ENCODE peak calls at places on chromosomes 12 and 14, in nine cellular contexts. One of them, this sample, is unnamed.

GRCh38 chr12:119432935-119433334 is 98.4 kb downstream of the CCDC60 start:
- DNase-seq in stomach: no peak
- DNase-seq in suprapubic skin: no peak
- DNase-seq in spleen: no peak
- DNase-seq in sigmoid colon: no peak
- DNase-seq in transverse colon: no peak
- DNase-seq in HCT116: no peak
- DNase-seq in GM12878: no peak
- DNase-seq in vagina: no peak
- DNase-seq in this sample: no peak

GRCh38 chr14:53306267-53306721 is 153.2 kb upstream of the DDHD1 start:
- DNase-seq in suprapubic skin: no peak
- DNase-seq in vagina: no peak
- DNase-seq in spleen: no peak
- DNase-seq in stomach: peak
- DNase-seq in sigmoid colon: peak
- DNase-seq in transverse colon: peak
- DNase-seq in GM12878: no peak
- DNase-seq in HCT116: peak
- DNase-seq in this sample: peak

GRCh38 chr12:31238764-31239387 is 87.1 kb downstream of the SINHCAF start:
- DNase-seq in spleen: no peak
- DNase-seq in suprapubic skin: no peak
- DNase-seq in GM12878: peak
- DNase-seq in vagina: no peak
- DNase-seq in transverse colon: peak
- DNase-seq in HCT116: peak
- DNase-seq in stomach: peak
- DNase-seq in sigmoid colon: no peak
- DNase-seq in this sample: peak

GRCh38 chr14:80629606-80630005 is 311.9 kb downstream of the CEP128 start:
- DNase-seq in spleen: no peak
- DNase-seq in suprapubic skin: no peak
- DNase-seq in HCT116: no peak
- DNase-seq in transverse colon: no peak
- DNase-seq in vagina: no peak
- DNase-seq in sigmoid colon: no peak
- DNase-seq in stomach: no peak
- DNase-seq in GM12878: no peak
- DNase-seq in this sample: no peak

GRCh38 chr12:130619378-130619970 is 96.6 kb downstream of the RIMBP2 start:
- DNase-seq in spleen: no peak
- DNase-seq in transverse colon: no peak
- DNase-seq in HCT116: no peak
- DNase-seq in suprapubic skin: no peak
- DNase-seq in vagina: no peak
- DNase-seq in stomach: no peak
- DNase-seq in sigmoid colon: peak
- DNase-seq in GM12878: no peak
- DNase-seq in this sample: no peak

GRCh38 chr12:57479376-57480115 is at the start of gene ARHGAP9:
- DNase-seq in GM12878: peak
- DNase-seq in transverse colon: no peak
- DNase-seq in suprapubic skin: no peak
- DNase-seq in vagina: no peak
- DNase-seq in sigmoid colon: no peak
- DNase-seq in HCT116: no peak
- DNase-seq in spleen: peak
- DNase-seq in stomach: no peak
- DNase-seq in this sample: no peak

GRCh38 chr12:61854902-61855301 is 405.3 kb upstream of the USP15 start:
- DNase-seq in vagina: no peak
- DNase-seq in GM12878: no peak
- DNase-seq in suprapubic skin: no peak
- DNase-seq in stomach: no peak
- DNase-seq in spleen: no peak
- DNase-seq in HCT116: no peak
- DNase-seq in transverse colon: no peak
- DNase-seq in sigmoid colon: no peak
- DNase-seq in this sample: no peak

GRCh38 chr12:45416161-45416560 is 200.3 kb downstream of the ANO6 start:
- DNase-seq in GM12878: no peak
- DNase-seq in spleen: no peak
- DNase-seq in HCT116: no peak
- DNase-seq in suprapubic skin: no peak
- DNase-seq in sigmoid colon: no peak
- DNase-seq in vagina: no peak
- DNase-seq in transverse colon: no peak
- DNase-seq in stomach: no peak
- DNase-seq in this sample: no peak

GRCh38 chr14:36847366-36847765 is 185.7 kb downstream of the PAX9 start:
- DNase-seq in sigmoid colon: no peak
- DNase-seq in GM12878: no peak
- DNase-seq in HCT116: no peak
- DNase-seq in suprapubic skin: no peak
- DNase-seq in transverse colon: no peak
- DNase-seq in spleen: no peak
- DNase-seq in stomach: no peak
- DNase-seq in vagina: no peak
- DNase-seq in this sample: no peak

GRCh38 chr14:29548948-29549370 is 378.7 kb downstream of the PRKD1 start:
- DNase-seq in GM12878: peak
- DNase-seq in suprapubic skin: no peak
- DNase-seq in HCT116: peak
- DNase-seq in spleen: no peak
- DNase-seq in sigmoid colon: no peak
- DNase-seq in vagina: no peak
- DNase-seq in stomach: no peak
- DNase-seq in transverse colon: no peak
- DNase-seq in this sample: no peak

GRCh38 chr12:24728366-24728765 is 220.5 kb downstream of the BCAT1 start:
- DNase-seq in transverse colon: no peak
- DNase-seq in sigmoid colon: no peak
- DNase-seq in suprapubic skin: no peak
- DNase-seq in stomach: no peak
- DNase-seq in vagina: no peak
- DNase-seq in HCT116: no peak
- DNase-seq in spleen: no peak
- DNase-seq in GM12878: no peak
- DNase-seq in this sample: no peak

GRCh38 chr14:85963486-85963885 is 433.5 kb downstream of the FLRT2 start:
- DNase-seq in sigmoid colon: no peak
- DNase-seq in stomach: no peak
- DNase-seq in GM12878: no peak
- DNase-seq in spleen: no peak
- DNase-seq in suprapubic skin: no peak
- DNase-seq in transverse colon: no peak
- DNase-seq in vagina: no peak
- DNase-seq in HCT116: no peak
- DNase-seq in this sample: no peak

GRCh38 chr12:131436922-131437705 is 273.8 kb upstream of the SFSWAP start:
- DNase-seq in HCT116: no peak
- DNase-seq in suprapubic skin: peak
- DNase-seq in GM12878: no peak
- DNase-seq in spleen: peak
- DNase-seq in vagina: no peak
- DNase-seq in stomach: peak
- DNase-seq in sigmoid colon: no peak
- DNase-seq in transverse colon: no peak
- DNase-seq in this sample: no peak

GRCh38 chr14:50001146-50001998 is 108.5 kb downstream of the ARF6 start:
- DNase-seq in transverse colon: peak
- DNase-seq in suprapubic skin: peak
- DNase-seq in sigmoid colon: no peak
- DNase-seq in stomach: peak
- DNase-seq in HCT116: peak
- DNase-seq in spleen: peak
- DNase-seq in GM12878: no peak
- DNase-seq in vagina: no peak
- DNase-seq in this sample: peak

GRCh38 chr12:115886666-115887065 is 390.8 kb downstream of the MED13L start:
- DNase-seq in sigmoid colon: no peak
- DNase-seq in stomach: no peak
- DNase-seq in GM12878: no peak
- DNase-seq in transverse colon: no peak
- DNase-seq in HCT116: no peak
- DNase-seq in suprapubic skin: no peak
- DNase-seq in vagina: no peak
- DNase-seq in spleen: no peak
- DNase-seq in this sample: no peak

GRCh38 chr12:55697686-55698085 is 10.0 kb downstream of the ITGA7 start:
- DNase-seq in GM12878: no peak
- DNase-seq in HCT116: no peak
- DNase-seq in suprapubic skin: peak
- DNase-seq in spleen: peak
- DNase-seq in sigmoid colon: peak
- DNase-seq in stomach: no peak
- DNase-seq in vagina: no peak
- DNase-seq in transverse colon: peak
- DNase-seq in this sample: no peak

GRCh38 chr14:64465208-64465821 is at the start of gene AKAP5:
- DNase-seq in spleen: peak
- DNase-seq in transverse colon: peak
- DNase-seq in GM12878: no peak
- DNase-seq in sigmoid colon: no peak
- DNase-seq in vagina: no peak
- DNase-seq in HCT116: no peak
- DNase-seq in stomach: peak
- DNase-seq in suprapubic skin: no peak
- DNase-seq in this sample: peak

GRCh38 chr12:126083931-126084330 is 1018.7 kb downstream of the AACS start:
- DNase-seq in HCT116: no peak
- DNase-seq in stomach: no peak
- DNase-seq in spleen: no peak
- DNase-seq in vagina: no peak
- DNase-seq in suprapubic skin: no peak
- DNase-seq in transverse colon: no peak
- DNase-seq in GM12878: no peak
- DNase-seq in sigmoid colon: no peak
- DNase-seq in this sample: no peak

GRCh38 chr12:107543841-107544240 is 141.8 kb upstream of the PWP1 start:
- DNase-seq in spleen: no peak
- DNase-seq in sigmoid colon: no peak
- DNase-seq in HCT116: no peak
- DNase-seq in GM12878: no peak
- DNase-seq in transverse colon: no peak
- DNase-seq in vagina: no peak
- DNase-seq in stomach: no peak
- DNase-seq in suprapubic skin: no peak
- DNase-seq in this sample: no peak

GRCh38 chr12:41932028-41932427 is 212.6 kb downstream of the GXYLT1 start:
- DNase-seq in GM12878: no peak
- DNase-seq in suprapubic skin: no peak
- DNase-seq in vagina: no peak
- DNase-seq in sigmoid colon: no peak
- DNase-seq in spleen: no peak
- DNase-seq in stomach: no peak
- DNase-seq in transverse colon: no peak
- DNase-seq in HCT116: no peak
- DNase-seq in this sample: no peak

GRCh38 chr14:100065942-100066574 is 836 bp downstream of the EVL start:
- DNase-seq in vagina: no peak
- DNase-seq in transverse colon: peak
- DNase-seq in spleen: peak
- DNase-seq in GM12878: peak
- DNase-seq in HCT116: no peak
- DNase-seq in sigmoid colon: no peak
- DNase-seq in stomach: peak
- DNase-seq in suprapubic skin: no peak
- DNase-seq in this sample: no peak

GRCh38 chr14:72608391-72609204 is 285.3 kb downstream of the DPF3 start:
- DNase-seq in stomach: no peak
- DNase-seq in GM12878: no peak
- DNase-seq in vagina: peak
- DNase-seq in sigmoid colon: no peak
- DNase-seq in suprapubic skin: no peak
- DNase-seq in transverse colon: no peak
- DNase-seq in HCT116: peak
- DNase-seq in spleen: no peak
- DNase-seq in this sample: no peak

GRCh38 chr12:48851883-48852733 is at the start of gene DDX23:
- DNase-seq in GM12878: peak
- DNase-seq in spleen: peak
- DNase-seq in sigmoid colon: peak
- DNase-seq in transverse colon: peak
- DNase-seq in HCT116: peak
- DNase-seq in vagina: peak
- DNase-seq in stomach: peak
- DNase-seq in suprapubic skin: peak
- DNase-seq in this sample: peak
- TF ChIP-seq POLR2A in GM12878: peak
- TF ChIP-seq POLR2A in spleen: peak
- TF ChIP-seq POLR2A in sigmoid colon: no peak
- TF ChIP-seq POLR2A in transverse colon: peak
- TF ChIP-seq POLR2A in HCT116: peak
- TF ChIP-seq POLR2A in vagina: no peak
- TF ChIP-seq POLR2A in stomach: no peak
- TF ChIP-seq POLR2A in suprapubic skin: peak
- TF ChIP-seq POLR2A in this sample: peak

DNA sequence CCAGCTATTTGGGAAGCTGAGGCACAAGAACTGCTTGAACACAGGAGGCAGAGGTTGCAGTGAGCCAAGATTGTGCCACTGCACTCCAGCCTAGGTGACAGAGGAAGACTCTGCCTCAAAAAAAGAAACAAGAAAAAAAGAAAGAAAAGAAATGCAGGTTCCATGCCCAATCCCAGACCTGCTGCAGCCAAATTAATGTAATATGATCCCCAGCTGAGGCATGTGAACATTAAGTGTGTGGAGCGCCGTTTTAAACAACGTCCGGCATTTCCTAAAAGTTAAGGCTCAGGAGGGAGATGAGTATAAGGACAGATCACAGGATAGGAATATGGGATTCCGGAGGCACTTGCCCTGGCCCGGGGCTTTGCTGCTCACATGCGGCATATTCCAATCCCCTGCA is 162.9 kb downstream of the KSR2 start:
- DNase-seq in transverse colon: no peak
- DNase-seq in HCT116: no peak
- DNase-seq in vagina: no peak
- DNase-seq in GM12878: no peak
- DNase-seq in spleen: no peak
- DNase-seq in stomach: no peak
- DNase-seq in sigmoid colon: no peak
- DNase-seq in suprapubic skin: no peak
- DNase-seq in this sample: no peak
- TF ChIP-seq POLR2AphosphoS5 in transverse colon: no peak
- TF ChIP-seq POLR2AphosphoS5 in HCT116: no peak
- TF ChIP-seq POLR2AphosphoS5 in vagina: no peak
- TF ChIP-seq POLR2AphosphoS5 in GM12878: no peak
- TF ChIP-seq POLR2AphosphoS5 in spleen: no peak
- TF ChIP-seq POLR2AphosphoS5 in stomach: no peak
- TF ChIP-seq POLR2AphosphoS5 in sigmoid colon: no peak
- TF ChIP-seq POLR2AphosphoS5 in suprapubic skin: no peak
- TF ChIP-seq POLR2AphosphoS5 in this sample: no peak

GRCh38 chr14:38255673-38256357 is at the start of gene CLEC14A:
- DNase-seq in sigmoid colon: no peak
- DNase-seq in HCT116: no peak
- DNase-seq in suprapubic skin: peak
- DNase-seq in vagina: no peak
- DNase-seq in stomach: no peak
- DNase-seq in GM12878: no peak
- DNase-seq in transverse colon: no peak
- DNase-seq in spleen: peak
- DNase-seq in this sample: no peak
- TF ChIP-seq POLR2A in sigmoid colon: no peak
- TF ChIP-seq POLR2A in HCT116: no peak
- TF ChIP-seq POLR2A in suprapubic skin: no peak
- TF ChIP-seq POLR2A in vagina: no peak
- TF ChIP-seq POLR2A in stomach: no peak
- TF ChIP-seq POLR2A in GM12878: no peak
- TF ChIP-seq POLR2A in transverse colon: no peak
- TF ChIP-seq POLR2A in spleen: no peak
- TF ChIP-seq POLR2A in this sample: no peak

GRCh38 chr12:124909831-124910560 is 4.5 kb downstream of the UBC start:
- DNase-seq in GM12878: no peak
- DNase-seq in vagina: no peak
- DNase-seq in stomach: no peak
- DNase-seq in transverse colon: no peak
- DNase-seq in sigmoid colon: no peak
- DNase-seq in suprapubic skin: no peak
- DNase-seq in spleen: no peak
- DNase-seq in HCT116: no peak
- DNase-seq in this sample: no peak
- TF ChIP-seq POLR2AphosphoS5 in GM12878: no peak
- TF ChIP-seq POLR2AphosphoS5 in vagina: no peak
- TF ChIP-seq POLR2AphosphoS5 in stomach: peak
- TF ChIP-seq POLR2AphosphoS5 in transverse colon: no peak
- TF ChIP-seq POLR2AphosphoS5 in sigmoid colon: peak
- TF ChIP-seq POLR2AphosphoS5 in suprapubic skin: no peak
- TF ChIP-seq POLR2AphosphoS5 in spleen: no peak
- TF ChIP-seq POLR2AphosphoS5 in HCT116: peak
- TF ChIP-seq POLR2AphosphoS5 in this sample: peak

This sample was measured in GM12892.